ENCODE peak calls at places on chromosomes 11 and 22, in nine cellular contexts. F, K, E, J, V, S, L, D and X are unnamed samples.

GRCh38 chr11:76266269-76266668 is 60.0 kb upstream of the WNT11 start:
- DNase-seq in F (no peak), K (no peak), E (no peak), J (no peak), V (peak; percentile 80), S (no peak), L (no peak), D (no peak), X (no peak)

GRCh38 chr22:39315389-39315788 is 4.0 kb downstream of the RPL3 start:
- DNase-seq in F (no peak), K (no peak), E (no peak), J (no peak), V (no peak), S (no peak), L (no peak), D (no peak), X (no peak)

GRCh38 chr22:40118979-40119378 is 58.7 kb upstream of the TNRC6B start:
- DNase-seq in F (no peak), K (no peak), E (no peak), J (no peak), V (no peak), S (no peak), L (no peak), D (no peak), X (no peak)

GRCh38 chr11:117426941-117427340 is 99.3 kb downstream of the CEP164 start:
- DNase-seq in F (no peak), K (no peak), E (no peak), J (no peak), V (no peak), S (no peak), L (no peak), D (no peak), X (no peak)

GRCh38 chr11:33530824-33531223 is 169.8 kb downstream of the C11orf91 start:
- DNase-seq in F (no peak), K (no peak), E (no peak), J (no peak), V (peak; percentile 9), S (no peak), L (no peak), D (no peak), X (no peak)

GRCh38 chr11:120945042-120945441 is 78.9 kb upstream of the TBCEL start:
- DNase-seq in F (no peak), K (no peak), E (no peak), J (no peak), V (no peak), S (no peak), L (no peak), D (no peak), X (no peak)

GRCh38 chr22:49716441-49716840 is 111.2 kb downstream of the BRD1 start:
- DNase-seq in F (no peak), K (no peak), E (no peak), J (no peak), V (no peak), S (no peak), L (no peak), D (no peak), X (no peak)

GRCh38 chr11:60321051-60321450 is 6.0 kb upstream of the MS4A6E start:
- DNase-seq in F (no peak), K (no peak), E (no peak), J (no peak), V (no peak), S (no peak), L (no peak), D (no peak), X (no peak)

GRCh38 chr11:12868315-12869073 is 140.6 kb upstream of the RASSF10 start:
- DNase-seq in F (peak; percentile 36), K (no peak), E (no peak), J (no peak), V (peak; percentile 33), S (no peak), L (no peak), D (no peak), X (no peak)

GRCh38 chr11:130405428-130405827 is 23.0 kb downstream of the ADAMTS8 start:
- DNase-seq in F (no peak), K (no peak), E (no peak), J (no peak), V (no peak), S (no peak), L (no peak), D (no peak), X (no peak)

GRCh38 chr22:41596776-41597634 is 7.4 kb upstream of the PMM1 start:
- DNase-seq in F (peak; percentile 42), K (peak; percentile 48), E (peak; percentile 82), J (peak; percentile 69), V (peak; percentile 35), S (no peak), L (peak; percentile 51), D (peak; percentile 50), X (peak; percentile 73)

GRCh38 chr22:23243859-23244689 is 63.8 kb downstream of the BCR start:
- DNase-seq in F (no peak), K (no peak), E (no peak), J (no peak), V (no peak), S (no peak), L (no peak), D (no peak), X (no peak)

GRCh38 chr11:22192289-22192641 is 620 bp upstream of the ANO5 start:
- DNase-seq in F (no peak), K (no peak), E (no peak), J (no peak), V (no peak), S (no peak), L (no peak), D (no peak), X (no peak)

GRCh38 chr11:24642648-24643047 is 145.8 kb downstream of the LUZP2 start:
- DNase-seq in F (no peak), K (no peak), E (no peak), J (no peak), V (no peak), S (no peak), L (no peak), D (no peak), X (no peak)